ENCODE peak calls at places on chromosomes 11 and 22, in six cellular contexts. J is body of pancreas, G is coronary artery, E is DND-41, R is HCT116, W is kidney epithelial cell. H is an unnamed sample.

GRCh38 chr11:69320756-69321741 is 27.1 kb downstream of the MYEOV start:
- DNase-seq in J (no peak), G (no peak), E (no peak), R (no peak), W (no peak), H (no peak)

GRCh38 chr22:42080287-42080686 is 787 bp downstream of the SMDT1 start:
- DNase-seq in J (peak), G (peak), E (peak), R (no peak), W (no peak), H (peak)

GRCh38 chr11:109729761-109730160 is 307.8 kb downstream of the C11orf87 start:
- DNase-seq in J (peak), G (no peak), E (no peak), R (no peak), W (no peak), H (no peak)

GRCh38 chr11:36447947-36448346 is 62.1 kb downstream of the TRAF6 start:
- DNase-seq in J (peak), G (no peak), E (no peak), R (no peak), W (no peak), H (no peak)

GRCh38 chr11:73402834-73403185 is 26.6 kb downstream of the RELT start:
- DNase-seq in J (no peak), G (no peak), E (peak), R (no peak), W (no peak), H (no peak)

GRCh38 chr11:112582366-112582765 is 321.7 kb upstream of the PLET1 start:
- DNase-seq in J (no peak), G (no peak), E (no peak), R (no peak), W (no peak), H (no peak)

GRCh38 chr11:66006891-66007176 is 4.5 kb downstream of the BANF1 start:
- DNase-seq in J (no peak), G (no peak), E (no peak), R (no peak), W (no peak), H (no peak)

GRCh38 chr22:44205713-44206645 is 25.3 kb downstream of the PARVG start:
- DNase-seq in J (no peak), G (no peak), E (no peak), R (no peak), W (no peak), H (no peak)

GRCh38 chr11:13963949-13964770 is 1.6 kb downstream of the SPON1 start:
- DNase-seq in J (no peak), G (no peak), E (no peak), R (no peak), W (no peak), H (no peak)

GRCh38 chr22:38740754-38741153 is 15.0 kb downstream of the SUN2 start:
- DNase-seq in J (no peak), G (no peak), E (no peak), R (no peak), W (no peak), H (no peak)

GRCh38 chr22:24894220-24894975 is 52.1 kb downstream of the LHFPL7 start:
- DNase-seq in J (peak), G (peak), E (no peak), R (peak), W (peak), H (peak)

GRCh38 chr11:119952441-119952840 is 185.5 kb downstream of the TRIM29 start:
- DNase-seq in J (no peak), G (no peak), E (no peak), R (no peak), W (no peak), H (no peak)

GRCh38 chr11:3709977-3710376 is 38.8 kb upstream of the CHRNA10 start:
- DNase-seq in J (no peak), G (no peak), E (no peak), R (no peak), W (no peak), H (no peak)

GRCh38 chr22:27348634-27349033 is 452.9 kb downstream of the MN1 start:
- DNase-seq in J (peak), G (no peak), E (no peak), R (no peak), W (peak), H (peak)

GRCh38 chr11:133943950-133944698 is 12.6 kb downstream of the IGSF9B start:
- DNase-seq in J (no peak), G (no peak), E (no peak), R (no peak), W (no peak), H (no peak)

GRCh38 chr22:24155597-24156145 is 25.6 kb upstream of the SUSD2 start:
- DNase-seq in J (peak), G (peak), E (peak), R (no peak), W (no peak), H (peak)

GRCh38 chr11:116771935-116772334 is 852 bp downstream of the BUD13 start:
- DNase-seq in J (no peak), G (no peak), E (no peak), R (no peak), W (no peak), H (no peak)
- H3K4me3 ChIP-seq in J (peak), G (peak), E (peak), R (peak), W (peak), H (peak)

DNA sequence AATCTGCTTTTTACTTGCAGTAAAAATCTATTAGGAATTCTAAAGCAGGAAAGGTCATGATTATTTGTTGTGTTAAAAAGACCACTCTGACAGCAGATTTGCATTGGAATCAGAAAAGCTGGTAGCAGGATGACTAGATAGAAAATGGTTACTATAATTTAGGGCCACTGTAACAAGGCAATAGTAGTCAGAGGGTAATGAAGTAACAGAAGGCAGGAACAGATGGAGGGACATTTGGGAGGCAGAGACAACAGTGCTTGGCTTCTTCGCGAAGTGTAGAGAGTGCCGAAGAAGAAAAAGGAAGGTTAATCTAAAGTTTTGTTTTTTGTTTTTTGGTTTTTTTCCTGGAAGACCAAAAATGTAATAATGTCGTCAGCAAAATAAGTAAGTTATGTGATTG is 129.8 kb upstream of the SLC5A12 start:
- DNase-seq in J (no peak), G (no peak), E (no peak), R (no peak), W (no peak), H (no peak)
- TF ChIP-seq CTCF in J (no peak), G (no peak), E (no peak), R (no peak), W (no peak), H (no peak)

DNA sequence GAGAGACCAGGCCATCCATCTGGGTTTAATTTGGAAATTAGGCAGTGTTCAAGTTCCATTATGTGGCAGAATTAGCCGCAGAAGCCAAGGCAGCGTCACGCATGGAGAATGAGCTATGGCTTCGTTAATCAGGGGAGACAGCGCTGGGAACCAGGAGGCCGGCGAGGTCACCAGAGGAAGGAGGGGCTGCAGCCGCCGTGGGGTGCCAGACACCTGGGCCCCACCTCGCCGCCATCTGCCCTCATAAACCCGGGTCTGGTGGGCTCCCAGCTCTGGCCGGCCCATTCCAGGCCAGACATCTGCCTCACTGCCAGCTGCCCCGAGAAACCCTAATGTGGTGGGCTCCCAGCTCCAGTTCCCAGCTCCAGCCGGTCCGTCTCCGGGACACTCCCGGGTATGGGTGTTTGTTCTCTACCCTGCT is 676.9 kb downstream of the BRD1 start:
- DNase-seq in J (no peak), G (no peak), E (no peak), R (no peak), W (no peak), H (no peak)
- H3K4me3 ChIP-seq in J (no peak), G (no peak), E (no peak), R (no peak), W (no peak), H (no peak)

GRCh38 chr11:16358726-16359125 is 2.4 kb upstream of the SOX6 start:
- DNase-seq in J (no peak), G (no peak), E (no peak), R (no peak), W (no peak), H (no peak)

GRCh38 chr11:16357776-16358175 is 1.4 kb upstream of the SOX6 start:
- DNase-seq in J (no peak), G (no peak), E (no peak), R (no peak), W (no peak), H (no peak)

GRCh38 chr11:16356751-16357365 is 512 bp upstream of the SOX6 start:
- DNase-seq in J (no peak), G (no peak), E (no peak), R (no peak), W (no peak), H (no peak)

GRCh38 chr11:16359369-16359768 is 3.0 kb upstream of the SOX6 start:
- DNase-seq in J (no peak), G (no peak), E (no peak), R (no peak), W (no peak), H (no peak)

DNA sequence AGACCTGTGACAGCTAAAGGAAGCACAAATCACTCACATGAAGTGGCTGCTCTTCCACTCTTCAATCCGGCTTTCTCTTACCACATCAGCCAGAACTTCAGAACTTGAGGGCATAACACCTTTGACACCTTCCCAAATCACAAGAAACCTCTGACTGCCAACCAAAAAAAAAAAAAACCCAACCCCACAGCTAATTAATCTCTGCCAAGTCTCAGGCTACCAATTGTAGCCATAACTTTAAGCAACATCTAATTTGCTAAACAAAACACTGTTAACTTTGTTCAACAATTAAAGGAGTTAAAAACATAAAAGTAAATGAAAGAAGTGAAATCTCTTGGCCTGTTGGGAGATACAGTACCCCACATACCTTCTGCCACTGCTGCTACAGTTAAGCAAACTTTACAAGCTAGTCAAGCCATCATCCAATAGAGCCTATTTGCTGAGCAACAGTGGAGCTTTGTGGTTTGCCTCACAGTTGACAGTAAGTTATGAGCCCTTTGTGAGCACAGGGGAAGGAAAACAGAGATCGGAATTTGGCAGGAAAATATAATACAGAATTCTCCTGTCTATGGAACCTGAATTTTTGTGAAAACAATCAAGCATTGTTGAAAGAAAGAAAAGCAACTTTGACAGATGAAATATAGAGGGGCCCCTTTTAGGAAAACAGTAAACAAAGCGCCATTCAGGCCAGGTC is at the start of gene SOX6:
- DNase-seq in J (no peak), G (no peak), E (no peak), R (no peak), W (no peak), H (peak)
- TF ChIP-seq CTCF in J (no peak), G (no peak), E (no peak), R (no peak), W (no peak), H (no peak)

GRCh38 chr22:22884010-22884887 is 3.4 kb upstream of the IGLL5 start:
- DNase-seq in J (peak), G (peak), E (peak), R (peak), W (peak), H (no peak)

GRCh38 chr22:22880645-22881044 is 7.0 kb upstream of the IGLL5 start:
- DNase-seq in J (no peak), G (peak), E (no peak), R (no peak), W (no peak), H (no peak)

GRCh38 chr22:22883090-22883727 is 4.4 kb upstream of the IGLL5 start:
- DNase-seq in J (no peak), G (no peak), E (no peak), R (no peak), W (no peak), H (no peak)

GRCh38 chr22:22881116-22882032 is 6.2 kb upstream of the IGLL5 start:
- DNase-seq in J (no peak), G (no peak), E (no peak), R (no peak), W (no peak), H (no peak)

DNA sequence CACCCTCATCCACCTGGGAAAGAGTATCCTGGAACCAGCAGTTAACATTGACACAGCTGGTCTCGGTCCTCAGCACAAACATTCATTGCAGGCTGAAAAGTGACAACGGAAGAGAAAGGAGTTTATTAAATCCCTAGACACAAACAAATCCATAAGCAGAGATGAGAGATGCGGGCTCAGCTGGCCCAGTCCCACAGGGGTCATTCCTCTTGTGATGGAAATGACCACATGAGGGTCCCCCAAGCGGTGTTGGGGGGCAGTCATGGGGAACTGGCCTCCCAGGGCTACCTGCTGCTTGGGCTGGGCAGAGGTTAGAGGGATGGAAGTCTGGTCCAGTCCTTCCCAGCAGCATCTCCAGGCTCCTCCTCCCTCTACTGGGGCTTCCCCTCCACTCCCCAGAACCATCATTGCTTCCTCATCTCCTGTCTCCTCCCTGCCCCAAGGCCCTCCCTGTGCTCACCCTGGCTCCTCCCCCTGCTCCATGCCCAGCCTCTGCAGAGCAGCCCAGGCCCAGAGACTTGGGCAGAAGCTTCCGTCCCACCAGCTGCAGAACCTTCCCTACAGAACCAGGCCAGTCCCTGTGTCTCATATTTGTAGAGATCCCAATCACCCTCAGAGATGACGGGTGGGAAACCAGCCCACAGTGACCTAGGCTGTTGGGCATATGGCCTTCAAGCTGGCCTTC is 5.4 kb upstream of the IGLL5 start:
- DNase-seq in J (no peak), G (peak), E (peak), R (no peak), W (no peak), H (no peak)
- H3K4me3 ChIP-seq in J (no peak), G (no peak), E (no peak), R (no peak), W (no peak), H (no peak)

H was measured in retinal pigment epithelial cell.